ENCODE peak calls at places on chromosomes 12 and 14, in ten cellular contexts. R is T-helper 2 cell; Q is left cardiac atrium; V is body of pancreas; W is ureter; P is ovary; M is mucosa of descending colon; A is activated CD8-positive, alpha-beta memory T cell treated with anti-CD3 and anti-CD28 coated beads for 48 hours; U is CD4-positive, alpha-beta T cell; D is stimulated activated CD4-positive, alpha-beta T cell treated with anti-CD3 and anti-CD28 coated beads, Interleukin-2, amount 100 ng/mL, for 48 hours. B is an unnamed sample.

GRCh38 chr12:12983420-12984035 is 16.5 kb downstream of the HEBP1 start:
- DNase-seq in V (peak; percentile 31), M (no peak), R (no peak), Q (no peak), P (no peak), U (no peak), A (no peak), W (no peak), D (no peak), B (no peak)

GRCh38 chr14:30874120-30874998 is at the start of gene COCH:
- DNase-seq in V (peak; percentile 72), M (peak; percentile 51), P (peak; percentile 18), R (peak; percentile 6), U (peak; percentile 8), A (no peak), Q (peak; percentile 27), D (peak; percentile 26), W (no peak), B (peak; percentile 81)

GRCh38 chr14:61567838-61568571 is 127.3 kb upstream of the HIF1A start:
- DNase-seq in P (no peak), U (no peak), V (no peak), W (no peak), M (no peak), D (no peak), Q (no peak), R (no peak), A (no peak), B (peak; percentile 34)

GRCh38 chr14:45249847-45250575 is 3.0 kb downstream of the MIS18BP1 start:
- DNase-seq in A (no peak), R (no peak), Q (no peak), U (no peak), W (no peak), D (no peak), M (no peak), P (no peak), V (peak; percentile 18), B (no peak)

GRCh38 chr12:47376937-47377336 is 297.2 kb upstream of the AMIGO2 start:
- DNase-seq in V (no peak), W (no peak), Q (no peak), M (no peak), P (peak; percentile 48), U (no peak), A (no peak), R (no peak), D (no peak), B (no peak)

GRCh38 chr12:94560416-94561221 is 89.7 kb downstream of the TMCC3 start:
- DNase-seq in W (no peak), U (no peak), V (no peak), R (no peak), M (peak; percentile 83), Q (no peak), P (no peak), D (no peak), A (no peak), B (peak; percentile 27)

GRCh38 chr12:112858776-112859175 is 48.0 kb upstream of the OAS1 start:
- DNase-seq in P (no peak), W (no peak), D (no peak), R (no peak), U (no peak), M (no peak), A (no peak), V (no peak), Q (no peak), B (no peak)

GRCh38 chr12:12376636-12377448 is 20.0 kb downstream of the BORCS5 start:
- DNase-seq in M (no peak), U (no peak), V (peak; percentile 41), P (no peak), D (no peak), R (peak; percentile 66), A (no peak), W (no peak), Q (no peak), B (no peak)

GRCh38 chr12:5078423-5078822 is 34.7 kb downstream of the KCNA5 start:
- DNase-seq in D (no peak), M (no peak), V (peak; percentile 68), A (no peak), P (no peak), R (no peak), W (no peak), Q (peak; percentile 83), U (no peak), B (no peak)

GRCh38 chr14:52919971-52920370 is 30.9 kb downstream of the FERMT2 start:
- DNase-seq in M (no peak), D (no peak), U (no peak), A (no peak), R (no peak), Q (no peak), P (no peak), V (no peak), W (no peak), B (no peak)

GRCh38 chr14:65027127-65027799 is 40.6 kb downstream of the FNTB start:
- DNase-seq in Q (no peak), D (no peak), W (no peak), P (no peak), R (no peak), A (no peak), U (no peak), V (no peak), M (no peak), B (no peak)

GRCh38 chr12:5044420-5045295 is 979 bp downstream of the KCNA5 start:
- DNase-seq in A (no peak), R (no peak), Q (no peak), M (no peak), V (no peak), P (no peak), D (no peak), W (no peak), U (no peak), B (no peak)

GRCh38 chr12:92927436-92928116 is 1.5 kb downstream of the EEA1 start:
- DNase-seq in U (no peak), W (no peak), P (no peak), M (no peak), V (no peak), R (peak; percentile 7), D (no peak), Q (no peak), A (no peak), B (no peak)

GRCh38 chr14:68379510-68380303 is 413.2 kb downstream of the ZFP36L1 start:
- DNase-seq in M (peak; percentile 81), Q (no peak), W (no peak), R (no peak), P (no peak), U (peak; percentile 36), D (no peak), A (no peak), V (no peak), B (no peak)

GRCh38 chr14:69685716-69686115 is 74.3 kb downstream of the SUSD6 start:
- DNase-seq in A (no peak), D (no peak), U (peak; percentile 25), Q (peak; percentile 79), M (peak; percentile 74), R (no peak), V (peak; percentile 90), P (peak; percentile 73), W (no peak), B (no peak)

GRCh38 chr12:5257763-5258475 is 174.0 kb upstream of the NTF3 start:
- DNase-seq in M (no peak), A (no peak), U (no peak), W (no peak), D (no peak), R (no peak), V (no peak), Q (no peak), P (no peak), B (no peak)

GRCh38 chr12:27285395-27285794 is 41.3 kb downstream of the STK38L start:
- DNase-seq in R (no peak), V (no peak), D (no peak), M (no peak), U (no peak), A (no peak), W (no peak), P (no peak), Q (no peak), B (no peak)

GRCh38 chr14:99064262-99064954 is 207.6 kb downstream of the BCL11B start:
- DNase-seq in W (no peak), R (no peak), P (no peak), Q (no peak), U (no peak), A (no peak), M (no peak), V (no peak), D (no peak), B (no peak)

GRCh38 chr14:97058589-97058988 is 261.4 kb downstream of the VRK1 start:
- DNase-seq in R (no peak), D (no peak), M (no peak), A (no peak), V (no peak), Q (no peak), W (no peak), P (no peak), U (no peak), B (no peak)

GRCh38 chr14:69246331-69246730 is 13.6 kb upstream of the GALNT16 start:
- DNase-seq in R (no peak), V (no peak), M (no peak), P (no peak), U (no peak), D (no peak), W (no peak), Q (no peak), A (no peak), B (peak; percentile 69)

GRCh38 chr12:69639400-69640016 is 28.8 kb upstream of the LRRC10 start:
- DNase-seq in M (no peak), R (peak; percentile 14), U (peak; percentile 43), Q (peak; percentile 66), A (peak; percentile 29), V (peak; percentile 72), W (peak; percentile 56), D (peak; percentile 61), P (peak; percentile 59), B (peak; percentile 78)

GRCh38 chr14:26286066-26286791 is 311.6 kb downstream of the NOVA1 start:
- DNase-seq in Q (no peak), R (no peak), D (no peak), U (no peak), V (no peak), W (no peak), P (no peak), M (no peak), A (no peak), B (no peak)

GRCh38 chr12:120078868-120079267 is 37.7 kb downstream of the RAB35 start:
- DNase-seq in A (no peak), V (no peak), Q (no peak), R (no peak), M (no peak), D (no peak), U (peak; percentile 16), W (no peak), P (no peak), B (no peak)

GRCh38 chr12:19095331-19095730 is 34.2 kb upstream of the PLEKHA5 start:
- DNase-seq in V (no peak), M (no peak), U (no peak), Q (no peak), R (no peak), P (no peak), A (no peak), W (no peak), D (no peak), B (no peak)

GRCh38 chr12:99389751-99390150 is 257.8 kb upstream of the GARIN6 start:
- DNase-seq in M (no peak), R (no peak), U (no peak), W (no peak), D (no peak), Q (no peak), A (no peak), P (no peak), V (no peak), B (no peak)

GRCh38 chr12:55727643-55728184 is 1.1 kb downstream of the CD63 start:
- DNase-seq in R (no peak), V (peak; percentile 84), P (peak; percentile 80), M (peak; percentile 80), A (no peak), D (no peak), Q (peak; percentile 80), U (no peak), W (peak; percentile 79), B (no peak)

GRCh38 chr12:24997496-24997895 is 48.6 kb upstream of the BCAT1 start:
- DNase-seq in U (no peak), V (no peak), Q (no peak), R (no peak), P (no peak), W (no peak), M (no peak), D (no peak), A (no peak), B (no peak)

GRCh38 chr14:99317231-99318090 is 45.5 kb upstream of the BCL11B start:
- DNase-seq in A (no peak), P (no peak), R (no peak), Q (no peak), V (no peak), D (no peak), W (no peak), U (no peak), M (no peak), B (no peak)

B was measured in glutamatergic neuron.